ENCODE peak calls at places on chromosomes 4 and X, in ten cellular contexts. W is gastrocnemius medialis, M is testis, P is spleen, F is IMR-90, J is esophagus squamous epithelium, B is Peyer's patch, V is tibial nerve, S is stomach, K is NB4. N is an unnamed sample.

GRCh38 chr4:74244049-74244448 is 64.2 kb upstream of the EPGN start:
- DNase-seq in W (no peak), K (no peak), P (no peak), V (no peak), B (no peak), M (no peak), S (no peak), F (no peak), J (no peak), N (no peak)

GRCh38 chrX:72041901-72042859 is 89.5 kb downstream of the RTL5 start:
- DNase-seq in W (no peak), B (no peak), M (peak), K (no peak), J (no peak), P (no peak), S (no peak), F (peak), V (no peak), N (no peak)

GRCh38 chr4:7760706-7761105 is 179.0 kb downstream of the AFAP1 start:
- DNase-seq in M (no peak), K (no peak), W (no peak), P (peak), F (no peak), S (no peak), V (no peak), B (no peak), J (no peak), N (no peak)

GRCh38 chr4:75308049-75308448 is 206.2 kb downstream of the RCHY1 start:
- DNase-seq in P (no peak), S (no peak), J (no peak), K (no peak), V (no peak), M (no peak), B (no peak), W (no peak), F (no peak), N (no peak)

GRCh38 chrX:43750248-43750676 is 94.2 kb downstream of the MAOA start:
- DNase-seq in M (peak), J (no peak), V (peak), S (peak), W (peak), P (no peak), F (peak), K (peak), B (no peak), N (peak)

GRCh38 chrX:150018931-150019331 is 80.6 kb upstream of the EOLA2 start:
- DNase-seq in S (no peak), K (no peak), J (no peak), P (no peak), W (no peak), M (no peak), F (peak), B (no peak), V (no peak), N (no peak)

GRCh38 chr4:6153874-6154273 is 46.5 kb downstream of the JAKMIP1 start:
- DNase-seq in M (no peak), P (no peak), V (no peak), J (no peak), W (no peak), F (no peak), S (no peak), B (no peak), K (no peak), N (no peak)

GRCh38 chr4:55768291-55768690 is 51.3 kb upstream of the EXOC1L start:
- DNase-seq in K (no peak), B (no peak), S (no peak), W (no peak), P (no peak), J (no peak), V (no peak), F (peak), M (no peak), N (no peak)

GRCh38 chr4:16916719-16917337 is 18.4 kb upstream of the LDB2 start:
- DNase-seq in J (no peak), V (no peak), W (no peak), M (peak), K (peak), F (no peak), P (peak), S (peak), B (no peak), N (peak)

GRCh38 chr4:10623241-10623640 is 61.3 kb downstream of the CLNK start:
- DNase-seq in S (no peak), B (no peak), K (no peak), J (no peak), V (no peak), F (peak), W (no peak), P (no peak), M (no peak), N (no peak)

GRCh38 chr4:114563536-114564315 is 34.9 kb upstream of the UGT8 start:
- DNase-seq in K (peak), P (no peak), M (no peak), V (no peak), S (no peak), J (no peak), B (peak), F (no peak), W (no peak), N (no peak)

GRCh38 chrX:87045352-87045751 is 472.2 kb upstream of the KLHL4 start:
- DNase-seq in F (no peak), V (no peak), M (no peak), K (no peak), P (no peak), W (no peak), S (no peak), J (no peak), B (no peak), N (no peak)

GRCh38 chr4:126916626-126917140 is 716.1 kb upstream of the INTU start:
- DNase-seq in V (no peak), J (no peak), P (no peak), S (no peak), K (no peak), B (no peak), W (no peak), F (peak), M (peak), N (peak)

GRCh38 chrX:34877451-34877850 is 65.1 kb upstream of the FAM47B start:
- DNase-seq in S (no peak), W (no peak), K (no peak), V (no peak), M (no peak), F (peak), J (no peak), P (no peak), B (no peak), N (no peak)

GRCh38 chr4:61202100-61202637 is 2.0 kb downstream of the ADGRL3 start:
- DNase-seq in V (no peak), W (no peak), P (peak), B (no peak), J (no peak), S (no peak), F (no peak), K (no peak), M (peak), N (peak)

GRCh38 chrX:12966151-12966550 is 8.8 kb upstream of the TMSB4X start:
- DNase-seq in B (no peak), K (no peak), M (no peak), P (no peak), V (no peak), F (no peak), S (no peak), J (no peak), W (no peak), N (no peak)

GRCh38 chrX:57528670-57529255 is 63.0 kb upstream of the ZXDB start:
- DNase-seq in V (no peak), M (no peak), S (no peak), K (peak), F (peak), B (no peak), W (no peak), P (no peak), J (no peak), N (no peak)

GRCh38 chr4:75916091-75916661 is 13.9 kb upstream of the PPEF2 start:
- DNase-seq in S (no peak), M (peak), P (no peak), B (no peak), F (peak), V (no peak), K (peak), J (no peak), W (no peak), N (no peak)

GRCh38 chrX:1874899-1875298 is 260.0 kb downstream of the ASMT start:
- DNase-seq in K (no peak), J (no peak), W (no peak), M (no peak), V (no peak), F (no peak), B (no peak), P (no peak), S (no peak), N (no peak)

GRCh38 chr4:75289843-75290616 is 224.2 kb downstream of the RCHY1 start:
- DNase-seq in F (no peak), M (peak), B (no peak), S (peak), K (peak), W (no peak), P (no peak), V (no peak), J (no peak), N (no peak)

GRCh38 chr4:153137168-153137567 is 67.1 kb upstream of the TRIM2 start:
- DNase-seq in B (no peak), M (no peak), V (no peak), K (peak), F (peak), P (no peak), J (no peak), W (no peak), S (no peak), N (peak)

GRCh38 chrX:67543818-67544217 is at the start of gene AR:
- DNase-seq in V (peak), J (no peak), W (peak), P (peak), K (no peak), M (peak), S (peak), B (peak), F (peak), N (peak)

GRCh38 chrX:132815643-132816042 is 142.8 kb downstream of the HS6ST2 start:
- DNase-seq in P (no peak), S (no peak), B (no peak), M (no peak), V (no peak), W (no peak), J (no peak), F (no peak), K (no peak), N (no peak)

GRCh38 chrX:113384628-113385027 is 544.0 kb upstream of the AMOT start:
- DNase-seq in F (peak), S (no peak), W (peak), V (no peak), B (no peak), P (no peak), K (no peak), J (no peak), M (peak), N (peak)

GRCh38 chr4:186808635-186809018 is 85.0 kb upstream of the FAT1 start:
- DNase-seq in S (no peak), J (no peak), B (no peak), F (peak), P (no peak), K (peak), M (no peak), W (no peak), V (no peak), N (no peak)

GRCh38 chr4:146175541-146176453 is at the start of gene LSM6:
- DNase-seq in K (peak), B (peak), V (peak), P (peak), J (peak), S (peak), W (peak), F (peak), M (peak), N (peak)

GRCh38 chr4:44660396-44660795 is 9.0 kb upstream of the YIPF7 start:
- DNase-seq in P (no peak), J (no peak), B (no peak), V (no peak), K (no peak), S (no peak), W (no peak), M (no peak), F (no peak), N (no peak)

GRCh38 chr4:52628543-52628942 is 30.6 kb downstream of the USP46 start:
- DNase-seq in W (peak), K (no peak), J (no peak), V (no peak), B (no peak), M (no peak), F (no peak), S (no peak), P (no peak), N (no peak)

GRCh38 chr4:6785572-6785925 is 3.0 kb downstream of the KIAA0232 start:
- DNase-seq in B (no peak), P (no peak), V (no peak), F (no peak), M (peak), J (no peak), K (no peak), W (no peak), S (no peak), N (no peak)

GRCh38 chr4:114040319-114041116 is 61.1 kb upstream of the ARSJ start:
- DNase-seq in F (peak), B (no peak), S (no peak), P (no peak), K (peak), J (no peak), M (no peak), V (no peak), W (no peak), N (no peak)

GRCh38 chr4:6221851-6222760 is 21.8 kb upstream of the JAKMIP1 start:
- DNase-seq in M (peak), V (no peak), S (peak), K (no peak), P (peak), W (no peak), F (no peak), J (no peak), B (no peak), N (no peak)

GRCh38 chrX:12693754-12694153 is 97.5 kb upstream of the PRPS2 start:
- DNase-seq in W (no peak), M (no peak), S (no peak), F (no peak), P (no peak), J (no peak), B (no peak), K (peak), V (no peak), N (no peak)

GRCh38 chrX:84168574-84168973 is 19.4 kb downstream of the RPS6KA6 start:
- DNase-seq in M (no peak), S (no peak), K (no peak), B (no peak), W (no peak), P (no peak), F (peak), J (no peak), V (no peak), N (no peak)

DNA sequence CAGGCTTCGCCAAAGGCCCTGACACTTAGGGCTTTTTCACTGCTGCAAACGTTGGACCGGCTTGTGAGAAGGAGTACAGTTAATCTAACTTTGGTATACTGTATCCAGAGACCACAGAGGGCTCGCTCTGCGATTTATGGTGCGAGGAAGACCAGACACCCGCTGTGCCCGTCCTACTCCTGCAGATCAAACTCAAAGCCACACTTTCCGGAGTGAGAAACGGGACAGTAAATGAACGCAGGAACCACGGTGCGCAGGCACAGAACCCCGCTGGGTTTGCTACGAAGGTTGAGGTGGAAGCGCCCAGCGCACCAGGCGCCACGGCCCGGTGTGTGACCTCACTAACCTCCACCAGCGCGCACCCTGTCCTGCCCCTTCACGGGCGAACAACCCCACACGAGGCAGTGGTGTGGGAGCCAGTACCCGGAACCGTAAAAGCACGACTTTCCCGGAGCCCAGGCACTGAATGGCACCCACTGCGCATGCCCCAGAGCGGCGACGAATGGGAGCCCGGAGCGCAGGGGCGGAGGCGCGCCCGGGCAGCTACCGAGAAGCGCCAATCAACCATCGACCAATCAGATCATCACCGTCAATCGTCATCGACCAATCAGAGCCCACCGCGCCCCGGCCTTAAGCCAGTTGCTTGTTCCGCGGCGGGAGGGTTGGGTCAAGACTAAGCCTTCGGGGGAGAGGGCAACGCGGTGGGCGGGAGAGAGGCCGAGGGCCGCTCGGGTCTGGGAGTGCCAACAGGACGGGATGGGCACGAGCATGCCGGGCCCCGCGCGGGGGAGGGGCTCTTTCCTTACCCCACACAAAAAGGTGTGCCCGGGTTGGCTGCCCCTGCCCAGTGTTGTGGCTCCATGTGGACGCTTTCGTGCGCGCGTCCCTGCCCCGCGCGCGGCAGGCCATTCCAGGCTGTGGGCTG is 21.3 kb upstream of the WDR45 start:
- DNase-seq in S (peak), V (peak), M (peak), P (peak), K (peak), J (peak), B (peak), F (peak), W (peak), N (peak)
- TF ChIP-seq POLR2A in S (no peak), V (peak), M (no peak), P (peak), K (peak), J (no peak), B (peak), F (no peak), W (peak), N (no peak)

GRCh38 chr4:158715787-158716186 is 7.4 kb downstream of the PPID start:
- DNase-seq in F (no peak), S (no peak), B (no peak), K (no peak), P (no peak), W (no peak), J (no peak), M (no peak), V (no peak), N (no peak)

GRCh38 chr4:158722291-158722916 is 792 bp downstream of the PPID start:
- DNase-seq in J (no peak), M (peak), K (peak), P (no peak), V (no peak), F (peak), W (no peak), B (no peak), S (no peak), N (no peak)

GRCh38 chr4:158722917-158723793 is at the start of gene PPID:
- DNase-seq in V (peak), W (peak), S (peak), K (peak), J (no peak), M (peak), P (peak), B (peak), F (peak), N (peak)

GRCh38 chr4:158724647-158725046 is 1.5 kb upstream of the PPID start:
- DNase-seq in P (no peak), S (no peak), J (no peak), K (no peak), F (no peak), V (no peak), B (no peak), M (no peak), W (no peak), N (no peak)

GRCh38 chr4:158721680-158722079 is 1.5 kb downstream of the PPID start:
- DNase-seq in W (no peak), K (no peak), M (no peak), S (no peak), F (no peak), P (no peak), V (no peak), J (no peak), B (no peak), N (no peak)
- H3K4me3 ChIP-seq in W (peak), K (peak), M (no peak), S (no peak), F (no peak), P (no peak), V (no peak), J (no peak), B (no peak), N (no peak)

GRCh38 chrX:131801066-131801465 is 222.0 kb upstream of the STK26 start:
- DNase-seq in M (no peak), K (no peak), P (no peak), W (no peak), J (no peak), F (no peak), B (no peak), V (no peak), S (no peak), N (no peak)

GRCh38 chrX:131801911-131802310 is 221.2 kb upstream of the STK26 start:
- DNase-seq in W (no peak), F (no peak), J (no peak), K (no peak), S (no peak), P (no peak), M (no peak), V (no peak), B (no peak), N (no peak)

DNA sequence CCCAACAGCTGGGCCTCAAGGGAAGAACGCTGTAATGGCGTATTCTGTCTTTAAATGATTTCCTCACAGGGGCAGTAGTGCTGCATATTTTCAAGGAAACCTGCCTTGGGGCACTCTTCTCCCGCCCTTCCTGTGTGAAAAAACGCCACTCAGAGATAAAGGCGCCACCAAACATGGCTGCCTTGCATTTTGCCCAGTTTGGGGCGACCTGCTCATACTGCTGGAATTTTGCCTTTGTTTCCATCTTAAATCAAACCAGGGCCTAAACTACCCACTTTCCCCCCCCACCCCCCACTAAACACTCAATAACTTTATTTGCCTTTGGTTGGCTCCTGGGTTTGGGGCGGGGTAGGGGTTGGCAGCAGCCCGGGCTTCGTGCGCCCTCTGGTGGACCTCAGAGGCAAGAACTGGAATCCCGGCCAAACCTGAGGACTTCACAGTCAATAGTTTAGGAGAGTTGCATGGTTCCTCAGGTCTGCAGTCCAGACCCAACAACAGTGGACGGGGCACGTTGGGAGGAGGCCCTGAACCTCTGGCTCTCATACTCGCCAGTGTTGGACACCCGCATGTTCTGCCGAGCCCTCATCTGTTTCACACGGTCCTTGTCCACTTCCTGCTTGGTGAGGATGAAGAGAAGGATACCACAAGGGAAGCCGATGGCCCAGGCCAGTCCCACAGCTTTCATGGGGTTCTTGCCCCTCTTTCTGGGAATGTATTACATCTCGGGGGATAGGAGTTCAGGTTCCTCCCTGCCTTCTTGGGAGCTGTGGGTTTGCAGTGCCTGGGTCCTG is 220.1 kb upstream of the STK26 start:
- DNase-seq in M (peak), P (peak), B (no peak), V (no peak), F (peak), S (peak), J (peak), K (peak), W (no peak), N (peak)
- TF ChIP-seq CTCF in M (peak), P (no peak), B (no peak), V (peak), F (peak), S (no peak), J (no peak), K (peak), W (peak), N (no peak)

DNA sequence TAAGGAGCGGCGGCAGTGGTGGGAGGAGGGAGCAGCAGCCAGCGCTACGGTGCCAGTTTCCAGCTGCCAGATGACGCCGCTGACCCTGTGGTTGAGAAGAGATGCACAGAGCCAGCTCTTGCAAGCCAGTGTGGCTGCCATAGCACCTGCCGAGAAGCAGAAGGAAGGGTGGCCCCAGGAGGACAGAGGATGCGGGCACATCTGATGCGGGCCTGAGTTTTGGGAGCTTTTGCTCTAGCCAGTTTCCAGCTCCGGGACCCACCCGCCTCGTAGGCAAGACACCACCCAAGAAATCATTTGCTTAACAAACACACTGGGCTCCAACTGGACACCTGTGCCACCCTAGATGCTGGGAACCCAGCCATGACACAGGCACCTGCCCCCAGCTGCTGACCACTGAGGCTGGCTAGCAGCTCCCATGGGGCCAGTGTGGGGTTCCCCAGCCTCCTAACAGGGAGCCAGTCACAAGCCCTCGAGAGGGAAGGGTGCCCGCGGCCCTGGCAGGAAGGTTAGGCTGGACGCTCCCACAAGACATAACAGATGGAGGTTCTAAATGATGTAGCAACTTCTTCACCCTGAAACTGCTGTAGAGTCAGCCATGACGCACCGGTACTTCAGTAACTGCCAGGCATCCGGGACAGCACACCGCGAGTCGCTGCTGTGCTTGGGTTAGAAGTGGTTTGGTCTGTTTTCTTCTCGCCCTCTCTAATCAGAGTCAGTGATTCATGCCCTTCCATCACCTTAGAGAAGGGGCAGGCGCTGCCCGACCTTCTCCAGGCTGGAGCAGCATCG is 8.9 kb downstream of the MSANTD1 start:
- DNase-seq in F (peak), W (no peak), K (no peak), J (no peak), M (no peak), V (peak), P (peak), S (peak), B (peak), N (no peak)
- TF ChIP-seq POLR2A in F (no peak), W (no peak), K (no peak), J (no peak), M (no peak), V (no peak), P (no peak), S (no peak), B (no peak), N (no peak)